ENCODE peak calls at places on chromosomes 5 and 9, in eight cellular contexts. M, I, L, C, R, T, J and E are unnamed samples.

GRCh38 chr5:14685757-14686156 is 21.2 kb downstream of the OTULIN start:
- DNase-seq in M (peak; percentile 53), I (no peak), L (peak; percentile 47), C (no peak), R (no peak), T (no peak), J (no peak), E (peak; percentile 14)

GRCh38 chr5:124876564-124876963 is 130.1 kb upstream of the ZNF608 start:
- DNase-seq in M (no peak), I (no peak), L (no peak), C (no peak), R (no peak), T (no peak), J (no peak), E (no peak)

GRCh38 chr9:111008148-111009075 is 29.9 kb downstream of the LPAR1 start:
- DNase-seq in M (no peak), I (no peak), L (no peak), C (no peak), R (no peak), T (no peak), J (no peak), E (no peak)

GRCh38 chr5:111107371-111107770 is 15.2 kb downstream of the WDR36 start:
- DNase-seq in M (no peak), I (no peak), L (no peak), C (no peak), R (no peak), T (no peak), J (no peak), E (no peak)

GRCh38 chr9:92970467-92970923 is 23.2 kb downstream of the FGD3 start:
- DNase-seq in M (peak; percentile 74), I (no peak), L (no peak), C (no peak), R (no peak), T (no peak), J (no peak), E (no peak)

GRCh38 chr9:127177682-127178265 is 55.3 kb upstream of the ANGPTL2 start:
- DNase-seq in M (no peak), I (no peak), L (no peak), C (no peak), R (no peak), T (no peak), J (no peak), E (no peak)

GRCh38 chr5:15116996-15117395 is 245.4 kb upstream of the ANKH start:
- DNase-seq in M (no peak), I (no peak), L (no peak), C (no peak), R (no peak), T (no peak), J (no peak), E (no peak)

GRCh38 chr5:173884402-173885053 is 3.6 kb upstream of the CPEB4 start:
- DNase-seq in M (peak; percentile 39), I (no peak), L (peak; percentile 85), C (peak; percentile 30), R (no peak), T (no peak), J (no peak), E (no peak)

GRCh38 chr5:154467655-154468354 is 10.2 kb downstream of the HAND1 start:
- DNase-seq in M (peak; percentile 59), I (peak; percentile 71), L (peak; percentile 80), C (peak; percentile 62), R (no peak), T (peak; percentile 74), J (no peak), E (peak; percentile 85)

GRCh38 chr5:148684528-148684927 is 30.2 kb upstream of the HTR4 start:
- DNase-seq in M (peak; percentile 12), I (no peak), L (no peak), C (no peak), R (no peak), T (no peak), J (no peak), E (no peak)

GRCh38 chr5:11527994-11528393 is 376.3 kb downstream of the CTNND2 start:
- DNase-seq in M (no peak), I (no peak), L (no peak), C (no peak), R (no peak), T (no peak), J (no peak), E (no peak)

GRCh38 chr5:149114403-149115312 is 26.6 kb upstream of the ABLIM3 start:
- DNase-seq in M (peak; percentile 77), I (peak; percentile 75), L (peak; percentile 73), C (peak; percentile 9), R (no peak), T (peak; percentile 73), J (peak; percentile 61), E (peak; percentile 63)

GRCh38 chr5:531749-532315 is 7.6 kb upstream of the SLC9A3 start:
- DNase-seq in M (no peak), I (no peak), L (no peak), C (no peak), R (no peak), T (no peak), J (no peak), E (no peak)

DNA sequence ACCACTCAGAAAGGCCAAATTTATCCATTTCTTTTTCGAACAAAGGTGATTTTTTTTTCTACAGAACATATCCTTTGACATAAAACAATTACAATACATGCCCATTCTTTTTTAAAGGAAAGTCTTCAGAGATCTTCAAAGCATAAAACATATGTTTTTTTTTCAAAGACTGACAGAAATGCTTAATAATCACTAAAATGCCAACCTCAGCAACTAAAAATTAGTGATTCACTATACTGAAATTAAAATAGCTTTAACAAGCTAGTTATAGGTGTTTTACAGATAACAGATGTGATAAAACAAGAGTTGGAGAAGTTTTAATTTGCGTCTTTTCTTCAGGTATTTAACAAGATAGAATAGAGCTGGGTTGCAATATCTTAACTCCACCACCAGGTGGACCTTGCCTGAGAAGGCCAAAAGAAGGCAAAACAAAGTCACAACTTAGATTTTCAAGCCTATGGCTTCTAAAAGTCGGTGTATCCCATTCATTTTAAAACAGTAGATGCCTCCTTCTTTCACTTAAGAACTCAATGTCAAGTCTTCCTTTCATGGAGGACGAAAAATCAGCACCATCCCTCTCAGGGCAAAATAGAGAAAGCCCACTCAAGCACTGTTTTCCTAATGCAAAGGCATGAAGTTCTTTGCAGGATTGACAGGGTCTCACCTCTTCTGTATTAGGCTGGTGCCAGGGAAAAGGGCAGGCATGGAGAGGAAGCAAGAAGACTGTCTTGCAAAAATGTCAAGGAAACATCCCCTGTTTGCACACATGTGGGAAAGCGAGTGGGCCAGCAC is 31.1 kb upstream of the CPLX2 start:
- DNase-seq in M (no peak), I (no peak), L (peak; percentile 30), C (no peak), R (no peak), T (no peak), J (no peak), E (no peak)
- TF ChIP-seq CTCF in M (peak; percentile 57), I (no peak), L (peak; percentile 70), C (peak; percentile 72), R (peak; percentile 29), T (peak; percentile 40), J (peak; percentile 50), E (peak; percentile 63)

GRCh38 chr9:5976668-5977397 is 38.6 kb downstream of the RANBP6 start:
- DNase-seq in M (peak; percentile 9), I (no peak), L (no peak), C (no peak), R (no peak), T (no peak), J (no peak), E (no peak)
- TF ChIP-seq CTCF in M (no peak), I (no peak), L (no peak), C (no peak), R (no peak), T (no peak), J (no peak), E (no peak)

DNA sequence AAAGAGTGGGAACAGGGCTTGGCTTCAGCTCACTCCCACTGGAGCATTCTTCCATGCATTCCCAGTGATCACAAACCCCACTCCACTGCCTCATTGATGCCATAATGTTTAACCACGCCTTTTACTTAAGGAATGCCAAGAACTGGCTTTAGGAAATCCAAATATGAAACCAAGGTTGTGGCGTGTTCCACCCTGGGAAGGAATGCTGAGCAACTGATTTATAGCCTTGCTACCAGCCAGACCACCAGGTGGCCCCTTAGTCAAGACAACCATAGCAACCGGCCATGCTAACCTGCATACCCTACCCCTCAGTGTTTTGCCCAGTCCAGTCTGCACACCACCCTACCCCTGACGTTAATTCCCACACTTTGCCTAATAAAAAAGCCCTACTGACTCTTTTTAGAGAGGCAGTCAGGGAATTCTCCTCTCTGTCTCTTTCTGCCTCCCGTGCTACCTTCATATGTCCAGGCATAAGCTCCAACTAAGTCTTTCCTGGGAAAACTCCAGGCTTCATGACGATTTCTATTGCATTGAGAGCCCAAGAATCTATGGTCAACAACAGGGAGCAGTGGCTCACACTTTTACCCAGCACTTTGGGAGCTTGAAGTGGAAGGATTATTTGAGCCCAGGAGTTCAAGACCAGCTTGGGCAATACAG is 27.0 kb upstream of the PRRC2B start:
- DNase-seq in M (peak; percentile 41), I (peak; percentile 61), L (no peak), C (no peak), R (no peak), T (no peak), J (peak; percentile 57), E (no peak)
- TF ChIP-seq CTCF in M (peak; percentile 31), I (no peak), L (peak; percentile 37), C (no peak), R (peak; percentile 27), T (peak; percentile 44), J (peak; percentile 54), E (peak; percentile 52)

GRCh38 chr9:4831119-4831518 is 38.4 kb downstream of the RCL1 start:
- DNase-seq in M (no peak), I (no peak), L (no peak), C (no peak), R (no peak), T (no peak), J (no peak), E (no peak)

GRCh38 chr9:4830699-4831098 is 38.0 kb downstream of the RCL1 start:
- DNase-seq in M (no peak), I (no peak), L (no peak), C (no peak), R (no peak), T (no peak), J (no peak), E (no peak)

GRCh38 chr9:4831944-4832343 is 39.2 kb downstream of the RCL1 start:
- DNase-seq in M (no peak), I (no peak), L (peak; percentile 49), C (no peak), R (no peak), T (no peak), J (no peak), E (no peak)

GRCh38 chr9:4833781-4834560 is 41.2 kb downstream of the RCL1 start:
- DNase-seq in M (no peak), I (no peak), L (no peak), C (no peak), R (no peak), T (no peak), J (no peak), E (no peak)

DNA sequence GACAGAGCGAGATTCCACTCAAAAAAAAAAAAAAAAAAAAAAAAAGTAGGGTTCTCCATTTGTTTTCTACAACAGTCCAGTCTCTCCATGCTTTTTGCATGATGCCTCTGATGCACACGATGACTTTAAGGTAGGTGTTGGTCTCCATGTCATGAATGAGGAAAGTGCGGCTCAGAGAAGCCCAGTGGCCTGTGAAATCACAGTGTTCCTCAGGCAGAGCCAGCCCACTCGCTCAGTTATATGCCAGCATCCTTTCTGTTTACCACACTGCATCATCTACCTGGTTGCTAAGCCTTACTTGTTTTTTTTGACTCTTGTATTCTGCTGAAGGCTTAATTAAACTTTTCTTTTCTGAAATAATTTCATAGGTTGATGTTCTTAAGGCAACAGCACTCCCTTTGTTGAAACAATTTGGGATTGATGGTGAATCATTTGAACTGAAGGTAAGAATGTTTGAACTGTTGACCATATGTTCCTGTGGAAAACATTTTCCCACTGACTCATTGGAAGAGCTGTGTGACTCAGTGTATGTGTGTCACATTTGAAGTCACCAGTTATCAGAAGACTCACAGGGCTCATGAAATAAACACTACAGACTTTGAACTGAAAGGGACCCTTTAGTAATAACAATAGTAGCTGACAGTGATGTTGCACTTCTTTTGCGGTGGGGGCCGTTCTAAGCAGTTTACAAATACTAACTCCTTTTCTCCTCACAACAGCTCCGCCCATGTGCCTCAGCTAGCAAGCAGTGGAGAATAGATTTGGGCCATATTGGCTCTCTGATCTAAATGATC is 40.2 kb downstream of the RCL1 start:
- DNase-seq in M (peak; percentile 99), I (no peak), L (peak; percentile 79), C (no peak), R (no peak), T (no peak), J (peak; percentile 66), E (no peak)
- TF ChIP-seq CTCF in M (no peak), I (no peak), L (no peak), C (no peak), R (no peak), T (no peak), J (no peak), E (no peak)